ENCODE peak calls at places on chromosomes 1 and 21, in seven cellular contexts. M is stomach, D is uterus, Y is WERI-Rb-1, Q is upper lobe of right lung, J is pancreas, S is body of pancreas. X is an unnamed sample. For H3K27me3, the result is how much of the 10 kb centered on the place peaks cover.

GRCh38 chr1:239574112-239574511 is 187.7 kb downstream of the CHRM3 start:
- DNase-seq in D (no peak), S (no peak), Q (no peak), J (no peak), M (no peak), Y (no peak), X (no peak)

GRCh38 chr1:75133754-75134655 is at the start of gene LHX8:
- DNase-seq in J (no peak), M (no peak), S (no peak), D (no peak), Q (no peak), Y (peak), X (no peak)

GRCh38 chr1:7554343-7555270 is 216.5 kb upstream of the VAMP3 start:
- DNase-seq in S (no peak), Y (peak), Q (peak), D (no peak), M (no peak), J (no peak), X (no peak)

GRCh38 chr1:6330410-6330827 is 63.1 kb downstream of the ACOT7 start:
- DNase-seq in Q (no peak), M (no peak), S (no peak), J (no peak), Y (no peak), D (no peak), X (peak)

GRCh38 chr21:35190201-35190701 is 141.1 kb upstream of the RUNX1 start:
- DNase-seq in Y (no peak), Q (no peak), S (no peak), D (no peak), M (no peak), J (no peak), X (no peak)

GRCh38 chr1:60920561-60920960 is 161.8 kb upstream of the NFIA start:
- DNase-seq in S (no peak), M (no peak), Q (no peak), J (no peak), Y (no peak), D (no peak), X (no peak)

GRCh38 chr1:82775402-82776000 is 974.8 kb downstream of the ADGRL2 start:
- DNase-seq in Q (peak), S (peak), M (no peak), J (peak), D (no peak), Y (peak), X (no peak)

GRCh38 chr1:208071425-208072031 is 160.6 kb upstream of the CD34 start:
- DNase-seq in Q (no peak), J (no peak), Y (no peak), D (no peak), S (no peak), M (no peak), X (no peak)

GRCh38 chr1:167933779-167934178 is 2.7 kb upstream of the DCAF6 start:
- DNase-seq in Q (no peak), Y (no peak), M (no peak), S (no peak), J (no peak), D (no peak), X (no peak)

GRCh38 chr1:60425528-60425927 is 352.0 kb upstream of the C1orf87 start:
- DNase-seq in S (no peak), Y (peak), M (no peak), Q (no peak), D (no peak), J (no peak), X (no peak)

GRCh38 chr1:187244623-187245022 is 415.9 kb downstream of the PLA2G4A start:
- DNase-seq in J (no peak), M (no peak), D (no peak), Q (no peak), S (no peak), Y (no peak), X (no peak)

GRCh38 chr1:81760487-81761097 is 40.1 kb upstream of the ADGRL2 start:
- DNase-seq in S (no peak), J (no peak), D (no peak), Y (no peak), Q (no peak), M (no peak), X (no peak)

GRCh38 chr1:107821340-107821739 is 143.6 kb downstream of the VAV3 start:
- DNase-seq in J (no peak), M (no peak), S (no peak), Y (no peak), D (no peak), Q (no peak), X (no peak)

GRCh38 chr1:56484695-56485094 is 94.7 kb downstream of the PLPP3 start:
- DNase-seq in D (no peak), S (no peak), M (no peak), Q (no peak), Y (no peak), J (no peak), X (no peak)

GRCh38 chr1:40662864-40663263 is 2.6 kb downstream of the RIMS3 start:
- DNase-seq in S (no peak), Q (no peak), Y (no peak), M (no peak), J (no peak), D (no peak), X (no peak)

GRCh38 chr1:201561604-201562003 is 22.7 kb downstream of the NAV1 start:
- DNase-seq in S (no peak), Y (no peak), J (no peak), M (no peak), D (no peak), Q (no peak), X (no peak)

GRCh38 chr1:232303221-232303620 is 326.7 kb downstream of the SIPA1L2 start:
- DNase-seq in Q (no peak), S (no peak), J (no peak), D (no peak), Y (no peak), M (no peak), X (no peak)

GRCh38 chr1:158049867-158050266 is 56.4 kb downstream of the KIRREL1 start:
- DNase-seq in S (no peak), Y (no peak), D (no peak), M (no peak), Q (no peak), J (no peak), X (no peak)

GRCh38 chr1:184299076-184299790 is 87.6 kb upstream of the C1orf21 start:
- DNase-seq in Y (peak), D (no peak), Q (no peak), J (no peak), S (no peak), M (no peak), X (no peak)

GRCh38 chr1:209790286-209791193 is 6.2 kb upstream of the C1orf74 start:
- DNase-seq in S (no peak), Q (no peak), M (no peak), D (no peak), J (no peak), Y (no peak), X (no peak)

GRCh38 chr21:32331444-32332305 is 33.0 kb downstream of the MRAP start:
- DNase-seq in Y (no peak), M (no peak), S (peak), D (no peak), Q (no peak), J (no peak), X (no peak)

GRCh38 chr21:32332463-32332951 is 33.9 kb downstream of the MRAP start:
- DNase-seq in M (no peak), Q (no peak), Y (no peak), D (no peak), J (no peak), S (no peak), X (no peak)

GRCh38 chr21:32329776-32330175 is 31.1 kb downstream of the MRAP start:
- DNase-seq in S (no peak), Y (no peak), J (no peak), M (no peak), D (no peak), Q (no peak), X (no peak)

GRCh38 chr21:32329331-32329730 is 30.7 kb downstream of the MRAP start:
- DNase-seq in D (peak), Q (no peak), S (peak), Y (no peak), J (no peak), M (no peak), X (peak)

DNA sequence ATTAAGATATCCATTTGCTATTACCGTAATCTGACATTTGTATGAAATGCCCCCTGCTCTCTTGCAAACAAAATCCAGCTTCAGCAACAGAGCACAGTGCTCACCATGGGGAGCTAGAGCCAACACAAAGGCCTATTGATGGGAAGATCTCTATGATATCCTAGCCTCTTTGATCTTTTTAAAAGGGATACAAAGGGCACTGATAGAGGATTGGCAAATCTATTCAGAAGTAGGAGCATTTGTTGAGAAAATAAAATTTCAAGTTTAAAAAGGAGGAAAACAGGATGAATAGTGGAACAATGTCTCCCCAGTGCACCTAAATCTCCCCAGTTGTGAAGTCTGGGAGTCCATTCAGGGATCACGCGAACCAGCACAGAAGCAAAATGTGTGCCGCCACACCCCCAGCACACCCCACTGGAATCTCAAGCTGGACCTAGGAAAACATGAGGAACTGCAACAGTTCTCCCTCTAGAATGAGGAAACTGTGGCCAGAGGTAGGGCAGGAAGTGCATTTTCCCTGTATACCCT is 32.2 kb downstream of the MRAP start:
- DNase-seq in Y (no peak), M (no peak), Q (no peak), D (no peak), S (no peak), J (no peak), X (no peak)
- H3K27ac ChIP-seq in Y (no peak), M (no peak), Q (no peak), D (no peak), S (no peak), J (no peak), X (peak)

GRCh38 chr1:2925923-2926322 is 95.3 kb upstream of the ACTRT2 start:
- DNase-seq in Y (no peak), D (no peak), Q (no peak), M (no peak), S (peak), J (peak), X (no peak)

GRCh38 chr1:2920421-2921015 is 100.7 kb upstream of the ACTRT2 start:
- DNase-seq in S (no peak), Q (no peak), Y (no peak), M (no peak), D (no peak), J (no peak), X (no peak)

GRCh38 chr1:2921970-2922686 is 99.1 kb upstream of the ACTRT2 start:
- DNase-seq in D (no peak), J (no peak), Q (no peak), S (no peak), M (no peak), Y (peak), X (no peak)

GRCh38 chr1:2925291-2925690 is 96.0 kb upstream of the ACTRT2 start:
- DNase-seq in D (no peak), Q (no peak), M (no peak), S (no peak), Y (no peak), J (no peak), X (no peak)

DNA sequence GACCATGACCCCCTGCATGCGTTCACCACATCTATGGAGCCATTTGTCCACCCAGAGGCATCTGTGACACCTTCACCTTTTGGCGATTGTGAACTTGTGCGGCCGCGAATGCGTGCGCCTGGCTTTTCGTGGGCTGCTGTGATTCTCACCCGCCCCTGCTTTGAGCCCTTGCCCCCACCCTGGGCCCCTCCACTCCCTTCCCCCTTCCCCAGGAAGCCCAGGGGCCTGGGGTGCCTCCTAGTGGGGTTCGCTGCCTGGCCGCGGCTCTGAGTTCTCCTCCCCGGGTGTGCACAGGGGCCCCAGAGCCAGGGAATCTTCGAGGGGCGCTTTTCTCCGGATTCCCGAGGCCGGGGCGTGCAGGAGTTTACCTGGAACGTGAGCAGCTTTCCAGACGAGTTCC is 97.9 kb upstream of the ACTRT2 start:
- DNase-seq in D (no peak), J (no peak), S (no peak), M (no peak), Y (no peak), Q (no peak), X (no peak)
- TF ChIP-seq CTCF in D (no peak), J (no peak), S (no peak), M (no peak), Y (no peak), Q (no peak), X (no peak)

GRCh38 chr1:92572520-92572919 is 85.8 kb upstream of the GFI1 start:
- DNase-seq in J (no peak), M (no peak), Q (no peak), Y (no peak), S (no peak), D (no peak), X (no peak)

GRCh38 chr1:92575123-92575522 is 88.4 kb upstream of the GFI1 start:
- DNase-seq in M (no peak), J (no peak), S (no peak), Y (no peak), D (no peak), Q (no peak), X (no peak)

GRCh38 chr1:92571578-92571977 is 84.9 kb upstream of the GFI1 start:
- DNase-seq in D (no peak), Q (no peak), S (no peak), M (no peak), Y (no peak), J (no peak), X (no peak)

GRCh38 chr1:92577251-92577895 is 90.6 kb upstream of the GFI1 start:
- DNase-seq in M (no peak), Q (no peak), D (no peak), J (no peak), S (no peak), Y (no peak), X (no peak)
- H3K27me3 ChIP-seq in M (under half), Q (under half), D (under half), J (under half), S (under half), Y (under half), X (under half)

GRCh38 chr1:38578444-38578951 is 281.1 kb downstream of the RRAGC start:
- DNase-seq in M (no peak), Q (peak), S (no peak), D (no peak), J (no peak), Y (peak), X (no peak)

GRCh38 chr1:38576241-38576640 is 283.3 kb downstream of the RRAGC start:
- DNase-seq in J (no peak), D (no peak), M (no peak), Y (peak), Q (no peak), S (no peak), X (no peak)

GRCh38 chr1:38577937-38578443 is 281.6 kb downstream of the RRAGC start:
- DNase-seq in S (no peak), Q (no peak), D (no peak), J (no peak), M (no peak), Y (no peak), X (no peak)

GRCh38 chr1:38579056-38579455 is 280.5 kb downstream of the RRAGC start:
- DNase-seq in Q (no peak), D (no peak), M (no peak), Y (no peak), J (no peak), S (no peak), X (no peak)

GRCh38 chr1:38577385-38577784 is 282.2 kb downstream of the RRAGC start:
- DNase-seq in J (no peak), D (no peak), M (no peak), Y (no peak), Q (no peak), S (no peak), X (no peak)
- H3K27ac ChIP-seq in J (no peak), D (no peak), M (no peak), Y (no peak), Q (no peak), S (no peak), X (no peak)

GRCh38 chr21:45556302-45556644 is 14.0 kb upstream of the SLC19A1 start:
- DNase-seq in Y (no peak), D (no peak), J (no peak), Q (no peak), M (no peak), S (no peak), X (no peak)

GRCh38 chr21:45554477-45555175 is 12.4 kb upstream of the SLC19A1 start:
- DNase-seq in J (peak), S (peak), Q (peak), Y (peak), D (peak), M (peak), X (peak)

GRCh38 chr21:45556645-45557601 is 14.7 kb upstream of the SLC19A1 start:
- DNase-seq in S (peak), M (no peak), J (peak), Y (peak), Q (peak), D (no peak), X (peak)

GRCh38 chr21:45555251-45555556 is 13.0 kb upstream of the SLC19A1 start:
- DNase-seq in Q (no peak), M (no peak), S (no peak), D (no peak), Y (no peak), J (no peak), X (no peak)

DNA sequence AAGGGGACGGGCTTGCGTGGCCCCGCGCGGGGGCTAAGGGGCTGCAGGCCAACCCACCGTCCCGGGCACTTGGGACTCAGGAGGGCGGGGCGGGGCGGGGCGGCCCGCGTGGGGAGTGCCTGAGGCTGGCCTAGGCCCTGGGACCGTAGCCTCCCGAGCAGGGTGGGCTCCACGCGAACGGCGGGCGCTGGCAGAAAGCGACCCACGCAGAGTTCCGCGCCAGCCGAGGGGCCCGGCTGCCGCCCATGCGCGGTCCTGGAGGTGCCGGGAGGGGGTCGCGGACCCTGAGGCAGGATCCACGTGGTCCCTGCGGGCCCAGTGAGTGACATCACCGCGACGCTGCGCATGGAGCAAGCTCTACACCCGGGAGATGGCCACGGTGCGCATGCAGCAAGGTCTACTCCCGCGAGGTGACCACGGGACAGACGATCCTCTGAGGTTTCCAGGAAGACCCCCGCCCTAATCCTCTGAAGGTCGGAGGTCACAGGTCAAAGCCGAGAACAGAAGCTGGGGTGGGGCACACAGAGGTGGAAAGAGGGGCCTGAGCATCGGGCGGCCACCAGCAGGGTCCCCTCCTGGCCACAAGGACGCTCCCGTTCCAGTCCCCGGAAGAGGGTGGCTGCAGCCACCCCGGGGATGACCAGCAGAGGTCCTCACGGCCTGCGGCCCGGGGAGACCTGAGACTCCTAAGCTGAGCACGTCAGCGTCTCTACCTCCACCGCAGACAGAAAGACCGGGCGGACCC is 13.5 kb upstream of the SLC19A1 start:
- DNase-seq in J (peak), M (peak), D (peak), S (peak), Q (peak), Y (peak), X (no peak)
- TF ChIP-seq CTCF in J (peak), M (peak), D (peak), S (peak), Q (peak), Y (peak), X (peak)

DNA sequence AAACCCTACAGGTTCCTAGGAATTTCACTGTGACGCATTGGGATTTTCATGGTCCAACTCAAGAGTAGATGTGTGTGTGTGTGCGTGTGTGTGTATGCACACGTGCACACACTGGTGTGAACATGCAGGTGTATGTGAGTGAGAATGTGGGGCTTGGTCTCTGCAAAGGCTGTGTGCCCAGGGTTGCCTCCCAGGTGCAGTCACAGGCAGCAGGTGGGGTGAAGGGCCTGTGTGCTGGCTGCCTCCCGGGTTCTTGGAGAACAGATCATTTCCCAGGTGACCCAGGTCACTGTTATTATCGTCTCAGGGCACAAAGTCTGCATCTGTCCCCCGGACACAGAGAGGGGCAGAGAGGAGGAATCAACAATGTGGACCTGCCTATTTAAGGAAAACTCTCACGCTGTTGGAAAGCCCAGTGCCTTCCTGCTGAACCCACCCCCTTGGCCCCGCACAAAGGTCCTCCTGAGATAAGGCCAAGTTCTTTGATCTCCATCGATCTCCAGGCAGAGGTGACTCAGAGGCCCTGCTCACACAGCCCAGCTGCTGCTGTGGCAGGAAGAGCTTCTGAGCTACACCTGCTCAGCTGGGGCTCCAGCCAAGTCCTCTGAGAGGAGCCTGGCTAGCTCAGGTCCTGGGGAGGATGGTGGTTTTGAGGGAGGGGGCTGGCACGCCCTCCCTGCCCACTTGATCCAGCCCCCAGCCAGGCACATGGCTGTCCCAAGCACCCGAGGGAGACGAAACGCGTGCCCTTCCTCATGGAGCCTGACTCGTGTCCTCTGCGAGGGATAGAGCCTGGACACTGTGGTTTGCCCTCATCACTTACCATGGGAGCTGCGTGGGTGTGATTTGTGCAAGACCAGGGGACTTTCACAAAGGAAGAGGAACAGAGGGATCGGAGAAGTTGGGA is 134.0 kb upstream of the ARHGEF16 start:
- DNase-seq in D (no peak), J (peak), Q (no peak), S (peak), M (peak), Y (peak), X (no peak)
- H3K27me3 ChIP-seq in D (under half), J (under half), Q (under half), S (under half), M (under half), Y (under half), X (under half)